ENCODE peak calls at places on chromosomes 6 and 20, in four cellular contexts. One of them, this sample, is unnamed.

GRCh38 chr6:89251170-89251569 is 34.0 kb upstream of the GABRR1 start:
- DNase-seq in T1000: no peak
- DNase-seq in memory B cell: no peak
- DNase-seq in cardiac fibroblast: no peak
- DNase-seq in this sample: no peak

GRCh38 chr6:6332240-6332639 is 11.8 kb upstream of the F13A1 start:
- DNase-seq in cardiac fibroblast: no peak
- DNase-seq in memory B cell: peak; percentile 13
- DNase-seq in T1000: no peak
- DNase-seq in this sample: no peak

GRCh38 chr6:28922841-28923317 is 906 bp downstream of the TRIM27 start:
- DNase-seq in memory B cell: no peak
- DNase-seq in cardiac fibroblast: peak; percentile 60
- DNase-seq in T1000: no peak
- DNase-seq in this sample: no peak

GRCh38 chr20:20548527-20549266 is 163.7 kb downstream of the RALGAPA2 start:
- DNase-seq in memory B cell: no peak
- DNase-seq in cardiac fibroblast: no peak
- DNase-seq in T1000: no peak
- DNase-seq in this sample: no peak

GRCh38 chr20:25540273-25540672 is 45.1 kb downstream of the NINL start:
- DNase-seq in T1000: no peak
- DNase-seq in cardiac fibroblast: no peak
- DNase-seq in memory B cell: no peak
- DNase-seq in this sample: no peak

GRCh38 chr20:47334022-47334551 is 22.4 kb downstream of the ZMYND8 start:
- DNase-seq in T1000: peak; percentile 68
- DNase-seq in memory B cell: no peak
- DNase-seq in cardiac fibroblast: peak; percentile 96
- DNase-seq in this sample: no peak

GRCh38 chr20:8853805-8854338 is 215.0 kb upstream of the PLCB4 start:
- DNase-seq in memory B cell: no peak
- DNase-seq in T1000: no peak
- DNase-seq in cardiac fibroblast: peak; percentile 89
- DNase-seq in this sample: no peak

GRCh38 chr6:39791850-39792500 is at the start of gene DAAM2:
- DNase-seq in T1000: peak; percentile 27
- DNase-seq in memory B cell: no peak
- DNase-seq in cardiac fibroblast: peak; percentile 75
- DNase-seq in this sample: peak; percentile 87

GRCh38 chr20:62936996-62937352 is 973 bp upstream of the GID8 start:
- DNase-seq in memory B cell: no peak
- DNase-seq in T1000: no peak
- DNase-seq in cardiac fibroblast: peak; percentile 47
- DNase-seq in this sample: no peak

GRCh38 chr6:41937881-41938574 is 3.6 kb downstream of the CCND3 start:
- DNase-seq in T1000: no peak
- DNase-seq in cardiac fibroblast: peak; percentile 83
- DNase-seq in memory B cell: no peak
- DNase-seq in this sample: no peak

GRCh38 chr20:10761232-10761631 is 87.4 kb upstream of the JAG1 start:
- DNase-seq in cardiac fibroblast: peak; percentile 76
- DNase-seq in T1000: peak; percentile 7
- DNase-seq in memory B cell: no peak
- DNase-seq in this sample: no peak

GRCh38 chr6:14757414-14757813 is 488.5 kb upstream of the JARID2 start:
- DNase-seq in cardiac fibroblast: no peak
- DNase-seq in memory B cell: no peak
- DNase-seq in T1000: no peak
- DNase-seq in this sample: no peak

GRCh38 chr6:85460154-85460950 is 10.5 kb downstream of the NT5E start:
- DNase-seq in memory B cell: no peak
- DNase-seq in cardiac fibroblast: no peak
- DNase-seq in T1000: no peak
- DNase-seq in this sample: no peak

GRCh38 chr6:157790548-157791160 is 32.4 kb upstream of the SNX9 start:
- DNase-seq in cardiac fibroblast: no peak
- DNase-seq in memory B cell: no peak
- DNase-seq in T1000: no peak
- DNase-seq in this sample: no peak

GRCh38 chr6:136408205-136408604 is 118.6 kb upstream of the BCLAF1 start:
- DNase-seq in cardiac fibroblast: peak; percentile 34
- DNase-seq in memory B cell: no peak
- DNase-seq in T1000: no peak
- DNase-seq in this sample: no peak

GRCh38 chr6:11491998-11492397 is 45.6 kb upstream of the TMEM170B start:
- DNase-seq in cardiac fibroblast: no peak
- DNase-seq in T1000: no peak
- DNase-seq in memory B cell: peak; percentile 10
- DNase-seq in this sample: no peak

GRCh38 chr6:129709451-129709908 is 497 bp downstream of the ARHGAP18 start:
- DNase-seq in memory B cell: peak; percentile 8
- DNase-seq in cardiac fibroblast: peak; percentile 90
- DNase-seq in T1000: peak; percentile 5
- DNase-seq in this sample: no peak

GRCh38 chr6:106147476-106147875 is 61.3 kb downstream of the PRDM1 start:
- DNase-seq in T1000: no peak
- DNase-seq in cardiac fibroblast: no peak
- DNase-seq in memory B cell: no peak
- DNase-seq in this sample: no peak

GRCh38 chr20:52303281-52303950 is 111.8 kb upstream of the ZFP64 start:
- DNase-seq in memory B cell: no peak
- DNase-seq in cardiac fibroblast: no peak
- DNase-seq in T1000: no peak
- DNase-seq in this sample: no peak

GRCh38 chr6:30450908-30451818 is 38.1 kb upstream of the HLA-E start:
- DNase-seq in T1000: no peak
- DNase-seq in cardiac fibroblast: peak; percentile 55
- DNase-seq in memory B cell: no peak
- DNase-seq in this sample: peak; percentile 74

GRCh38 chr20:1803216-1804128 is 91.7 kb upstream of the SIRPA start:
- DNase-seq in memory B cell: peak; percentile 83
- DNase-seq in cardiac fibroblast: peak; percentile 71
- DNase-seq in T1000: no peak
- DNase-seq in this sample: peak; percentile 78

GRCh38 chr20:64051033-64051452 is 1.6 kb upstream of the SOX18 start:
- DNase-seq in T1000: no peak
- DNase-seq in memory B cell: no peak
- DNase-seq in cardiac fibroblast: no peak
- DNase-seq in this sample: no peak

GRCh38 chr6:44430322-44430721 is 42.8 kb downstream of the CDC5L start:
- DNase-seq in T1000: no peak
- DNase-seq in memory B cell: no peak
- DNase-seq in cardiac fibroblast: peak; percentile 50
- DNase-seq in this sample: no peak

GRCh38 chr20:63009988-63010769 is 3.4 kb upstream of the BHLHE23 start:
- DNase-seq in memory B cell: peak; percentile 34
- DNase-seq in cardiac fibroblast: no peak
- DNase-seq in T1000: no peak
- DNase-seq in this sample: no peak

GRCh38 chr6:112044856-112045255 is 9.0 kb upstream of the CCN6 start:
- DNase-seq in memory B cell: no peak
- DNase-seq in T1000: no peak
- DNase-seq in cardiac fibroblast: peak; percentile 71
- DNase-seq in this sample: no peak

GRCh38 chr20:61299088-61299487 is 47.0 kb downstream of the CDH4 start:
- DNase-seq in cardiac fibroblast: no peak
- DNase-seq in memory B cell: no peak
- DNase-seq in T1000: no peak
- DNase-seq in this sample: no peak

GRCh38 chr6:159038914-159039884 is 5.6 kb downstream of the TAGAP start:
- DNase-seq in memory B cell: peak; percentile 62
- DNase-seq in cardiac fibroblast: peak; percentile 5
- DNase-seq in T1000: no peak
- DNase-seq in this sample: no peak

GRCh38 chr6:11337306-11337705 is 104.8 kb upstream of the NEDD9 start:
- DNase-seq in cardiac fibroblast: no peak
- DNase-seq in T1000: no peak
- DNase-seq in memory B cell: no peak
- DNase-seq in this sample: no peak

GRCh38 chr6:56299916-56300315 is 52.5 kb upstream of the COL21A1 start:
- DNase-seq in T1000: no peak
- DNase-seq in cardiac fibroblast: no peak
- DNase-seq in memory B cell: no peak
- DNase-seq in this sample: no peak

GRCh38 chr6:156612361-156612760 is 164.8 kb upstream of the ARID1B start:
- DNase-seq in memory B cell: no peak
- DNase-seq in T1000: no peak
- DNase-seq in cardiac fibroblast: no peak
- DNase-seq in this sample: no peak

GRCh38 chr6:105769987-105770386 is 316.1 kb upstream of the PRDM1 start:
- DNase-seq in T1000: no peak
- DNase-seq in memory B cell: no peak
- DNase-seq in cardiac fibroblast: no peak
- DNase-seq in this sample: no peak

GRCh38 chr6:37367557-37367956 is 13.8 kb downstream of the RNF8 start:
- DNase-seq in cardiac fibroblast: no peak
- DNase-seq in T1000: no peak
- DNase-seq in memory B cell: no peak
- DNase-seq in this sample: no peak

GRCh38 chr20:23340524-23340923 is 10.1 kb upstream of the NXT1 start:
- DNase-seq in memory B cell: no peak
- DNase-seq in T1000: no peak
- DNase-seq in cardiac fibroblast: peak; percentile 85
- DNase-seq in this sample: peak; percentile 79

GRCh38 chr6:55980627-55981211 is 105.3 kb upstream of the BMP5 start:
- DNase-seq in memory B cell: no peak
- DNase-seq in T1000: peak; percentile 17
- DNase-seq in cardiac fibroblast: peak; percentile 68
- DNase-seq in this sample: no peak